ENCODE peak calls at places on chromosomes 6 and 20, in five cellular contexts. N is psoas muscle, Y is endothelial cell of umbilical vein, B is testis, T is HepG2. D is an unnamed sample. For H3K4me1, the result is how much of the 10 kb centered on the place peaks cover.

GRCh38 chr6:47047479-47048411 is 5.6 kb upstream of the ADGRF1 start:
- DNase-seq in B (peak), N (no peak), Y (peak), T (peak), D (peak)

GRCh38 chr20:26243731-26244130 is 547.1 kb upstream of the ZNF337 start:
- DNase-seq in B (no peak), Y (no peak), N (no peak), T (no peak), D (no peak)

GRCh38 chr6:37507082-37507481 is 7.4 kb upstream of the CCDC167 start:
- DNase-seq in N (no peak), B (no peak), T (no peak), Y (no peak), D (no peak)

GRCh38 chr20:8255945-8256632 is 124.0 kb downstream of the PLCB1 start:
- DNase-seq in Y (no peak), B (no peak), T (peak), N (no peak), D (no peak)

GRCh38 chr6:81937296-81937937 is 184.9 kb upstream of the TENT5A start:
- DNase-seq in N (no peak), B (no peak), Y (no peak), T (peak), D (no peak)

GRCh38 chr6:15369838-15370237 is 124.0 kb downstream of the JARID2 start:
- DNase-seq in Y (no peak), N (no peak), B (no peak), T (no peak), D (no peak)

GRCh38 chr6:55841341-55841740 is 34.0 kb downstream of the BMP5 start:
- DNase-seq in T (no peak), Y (no peak), N (no peak), B (no peak), D (no peak)

GRCh38 chr6:131755597-131755996 is 44.8 kb upstream of the CTAGE9 start:
- DNase-seq in B (no peak), N (no peak), T (peak), Y (no peak), D (no peak)

GRCh38 chr20:37526839-37527637 is 638 bp downstream of the BLCAP start:
- DNase-seq in Y (no peak), N (no peak), T (no peak), B (peak), D (peak)

GRCh38 chr6:11613858-11614257 is 76.3 kb downstream of the TMEM170B start:
- DNase-seq in T (no peak), Y (peak), N (no peak), B (no peak), D (no peak)

GRCh38 chr20:61263084-61263695 is 11.1 kb downstream of the CDH4 start:
- DNase-seq in B (peak), N (no peak), Y (no peak), T (no peak), D (peak)

GRCh38 chr6:166775923-166776220 is 148.8 kb upstream of the RPS6KA2 start:
- DNase-seq in B (no peak), N (no peak), Y (no peak), T (no peak), D (no peak)

GRCh38 chr6:4693158-4693557 is 83.0 kb upstream of the CDYL start:
- DNase-seq in T (no peak), Y (no peak), N (no peak), B (no peak), D (no peak)

GRCh38 chr6:48476257-48476656 is 365.3 kb upstream of the PTCHD4 start:
- DNase-seq in Y (peak), N (no peak), T (peak), B (no peak), D (no peak)

GRCh38 chr6:137589067-137589848 is 95.1 kb upstream of the OLIG3 start:
- DNase-seq in N (no peak), Y (peak), T (peak), B (peak), D (no peak)

GRCh38 chr6:20463396-20463795 is 61.7 kb downstream of the E2F3 start:
- DNase-seq in N (no peak), T (no peak), B (no peak), Y (no peak), D (no peak)

GRCh38 chr6:110446405-110446804 is 30.0 kb downstream of the SLC22A16 start:
- DNase-seq in T (no peak), N (no peak), B (no peak), Y (no peak), D (no peak)

GRCh38 chr6:16163066-16163465 is 34.2 kb downstream of the MYLIP start:
- DNase-seq in N (no peak), Y (peak), T (no peak), B (no peak), D (no peak)

GRCh38 chr6:41594326-41594725 is 43.9 kb upstream of the MDFI start:
- DNase-seq in Y (no peak), B (no peak), T (no peak), N (no peak), D (no peak)

GRCh38 chr6:21228411-21228810 is 365.1 kb upstream of the SOX4 start:
- DNase-seq in T (no peak), N (no peak), Y (no peak), B (no peak), D (no peak)

GRCh38 chr20:46990811-46991567 is 96.3 kb downstream of the EYA2 start:
- DNase-seq in T (no peak), Y (no peak), B (no peak), N (no peak), D (no peak)

GRCh38 chr6:44649365-44650025 is 262.0 kb downstream of the CDC5L start:
- DNase-seq in B (no peak), T (no peak), N (no peak), Y (no peak), D (no peak)

GRCh38 chr20:43334080-43334479 is 123.6 kb upstream of the SRSF6 start:
- DNase-seq in Y (no peak), N (no peak), B (no peak), T (no peak), D (no peak)

GRCh38 chr6:127342946-127343752 is at the start of gene ECHDC1:
- DNase-seq in N (peak), T (peak), B (peak), Y (peak), D (peak)

GRCh38 chr20:59006167-59006863 is 739 bp downstream of the CTSZ start:
- DNase-seq in T (no peak), Y (peak), B (no peak), N (peak), D (no peak)

GRCh38 chr20:42530855-42531674 is 658.6 kb downstream of the PTPRT start:
- DNase-seq in B (peak), Y (no peak), T (peak), N (no peak), D (peak)

GRCh38 chr6:149210376-149210775 is 107.1 kb upstream of the TAB2 start:
- DNase-seq in Y (no peak), T (no peak), N (no peak), B (no peak), D (no peak)

DNA sequence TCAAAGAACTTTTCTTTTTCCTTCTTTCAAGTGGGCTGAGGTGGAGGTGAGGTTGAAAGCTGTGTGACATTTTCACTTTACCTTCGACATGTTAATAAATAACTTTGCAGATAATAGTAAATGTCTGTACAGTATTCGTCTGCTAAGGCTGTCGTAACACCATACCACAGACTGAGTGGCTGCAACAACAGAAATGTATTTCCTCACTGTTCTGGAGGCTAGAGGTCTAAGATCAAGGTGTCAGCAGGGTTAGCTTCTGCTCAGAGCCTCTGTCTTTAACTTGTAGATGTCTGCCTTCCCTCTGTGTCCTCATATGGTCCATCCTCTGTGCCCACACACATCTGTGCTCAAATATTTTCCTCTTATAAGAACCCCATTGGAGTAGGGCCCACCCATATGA is 14.9 kb downstream of the PHACTR2 start:
- DNase-seq in B (no peak), T (peak), Y (no peak), N (no peak), D (no peak)
- H3K4me1 ChIP-seq in B (half or more), T (half or more), Y (under half), N (under half), D (half or more)

DNA sequence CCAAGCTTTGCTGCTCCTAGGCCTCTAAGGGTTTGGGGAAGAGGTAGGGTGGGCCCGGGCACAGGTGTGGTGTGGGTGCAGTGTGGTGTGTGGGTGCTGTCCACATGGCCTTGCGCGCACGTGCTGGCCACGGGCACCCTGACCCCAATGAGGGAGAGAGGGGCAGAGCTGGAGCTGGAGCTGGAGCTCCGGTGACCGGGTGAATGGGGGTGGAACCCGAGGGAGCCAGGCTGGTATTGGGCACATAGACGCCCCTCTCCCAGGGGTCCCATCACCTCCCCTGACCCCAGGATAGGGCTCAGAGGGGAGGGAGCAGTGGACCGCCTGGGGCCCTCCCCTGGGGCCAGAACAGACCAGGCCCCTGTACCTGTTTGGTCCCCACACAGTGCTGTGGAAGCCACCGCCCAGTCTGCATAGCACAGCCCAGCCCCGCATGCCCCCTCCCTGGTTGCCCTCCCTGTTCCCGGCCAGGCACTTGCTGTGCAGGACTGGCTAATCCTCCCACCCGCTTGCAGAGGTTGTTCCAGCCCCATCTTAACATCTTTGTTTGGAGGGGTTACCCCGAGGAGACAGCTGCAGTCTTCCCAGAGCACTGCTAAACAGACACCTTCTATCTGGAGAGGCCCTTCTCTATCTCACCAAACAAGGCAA is 984 bp downstream of the ADAM33 start:
- DNase-seq in Y (no peak), N (no peak), T (no peak), B (no peak), D (no peak)
- H3K4me3 ChIP-seq in Y (no peak), N (peak), T (no peak), B (peak), D (no peak)

GRCh38 chr6:144411506-144412165 is 126.5 kb downstream of the UTRN start:
- DNase-seq in B (no peak), N (no peak), Y (no peak), T (no peak), D (no peak)
- H3K4me1 ChIP-seq in B (under half), N (under half), Y (under half), T (under half), D (under half)

GRCh38 chr6:89350281-89351037 is 2.1 kb downstream of the UBE2J1 start:
- DNase-seq in Y (peak), N (no peak), B (no peak), T (no peak), D (no peak)
- H3K4me3 ChIP-seq in Y (no peak), N (peak), B (no peak), T (peak), D (no peak)

GRCh38 chr20:4880051-4880450 is 121.3 kb downstream of the SLC23A2 start:
- DNase-seq in N (no peak), Y (no peak), B (peak), T (no peak), D (no peak)

GRCh38 chr20:4876731-4877130 is 124.6 kb downstream of the SLC23A2 start:
- DNase-seq in T (no peak), Y (no peak), B (no peak), N (no peak), D (no peak)

GRCh38 chr20:4873396-4873795 is 127.9 kb downstream of the SLC23A2 start:
- DNase-seq in Y (no peak), T (no peak), B (no peak), N (no peak), D (no peak)

GRCh38 chr20:4875578-4876067 is 125.7 kb downstream of the SLC23A2 start:
- DNase-seq in T (no peak), N (no peak), Y (no peak), B (no peak), D (peak)

GRCh38 chr20:4876301-4876700 is 125.0 kb downstream of the SLC23A2 start:
- DNase-seq in Y (no peak), B (no peak), T (no peak), N (no peak), D (no peak)
- H3K4me1 ChIP-seq in Y (under half), B (under half), T (under half), N (under half), D (under half)

D was measured in adrenal gland.